ENCODE peak calls at places on chromosomes 12 and 14, in eight cellular contexts. W is CD8-positive, alpha-beta memory T cell; V is endodermal cell; M is CD4-positive, CD25-positive, alpha-beta regulatory T cell; U is A673; D is Panc1; O is upper lobe of right lung; E is hepatocyte. K is an unnamed sample. For H3K9me3, the result is how much of the 10 kb centered on the place peaks cover.

GRCh38 chr14:73239463-73240241 is 2.3 kb downstream of the PAPLN start:
- DNase-seq in W (no peak), D (no peak), U (no peak), E (peak), O (no peak), M (no peak), V (peak), K (no peak)

GRCh38 chr14:48954446-48954845 is 631.7 kb downstream of the RPS29 start:
- DNase-seq in O (no peak), E (no peak), W (no peak), V (no peak), D (no peak), U (no peak), M (no peak), K (no peak)

GRCh38 chr12:6033546-6033945 is 88.5 kb upstream of the ANO2 start:
- DNase-seq in E (no peak), O (no peak), V (no peak), W (no peak), D (no peak), U (no peak), M (no peak), K (no peak)

GRCh38 chr12:71447691-71448660 is 8.4 kb downstream of the LGR5 start:
- DNase-seq in V (no peak), E (no peak), U (no peak), O (no peak), W (no peak), D (no peak), M (no peak), K (no peak)

GRCh38 chr12:104763163-104763805 is 194.8 kb downstream of the SLC41A2 start:
- DNase-seq in U (no peak), D (no peak), W (no peak), V (no peak), O (no peak), E (no peak), M (no peak), K (no peak)

GRCh38 chr12:111313833-111314259 is 55.0 kb downstream of the PHETA1 start:
- DNase-seq in W (peak), D (peak), U (peak), E (peak), O (peak), V (peak), M (peak), K (peak)

GRCh38 chr12:102682698-102683289 is 202.4 kb upstream of the IGF1 start:
- DNase-seq in E (no peak), D (no peak), U (no peak), V (no peak), W (no peak), O (no peak), M (no peak), K (no peak)

GRCh38 chr12:19597304-19598066 is 158.2 kb downstream of the AEBP2 start:
- DNase-seq in M (no peak), V (peak), W (no peak), E (no peak), U (peak), D (no peak), O (no peak), K (no peak)

GRCh38 chr12:34400986-34401658 is 378.8 kb downstream of the ALG10 start:
- DNase-seq in E (peak), D (no peak), U (no peak), M (no peak), O (peak), V (peak), W (no peak), K (peak)

GRCh38 chr12:34398706-34399630 is 376.7 kb downstream of the ALG10 start:
- DNase-seq in W (peak), M (no peak), D (no peak), E (peak), V (peak), U (no peak), O (peak), K (no peak)

GRCh38 chr12:34399631-34400422 is 377.5 kb downstream of the ALG10 start:
- DNase-seq in E (peak), V (peak), W (no peak), U (no peak), D (no peak), O (peak), M (no peak), K (no peak)

GRCh38 chr12:34401659-34402227 is 379.4 kb downstream of the ALG10 start:
- DNase-seq in U (no peak), W (no peak), M (no peak), V (peak), D (no peak), O (peak), E (peak), K (no peak)

DNA sequence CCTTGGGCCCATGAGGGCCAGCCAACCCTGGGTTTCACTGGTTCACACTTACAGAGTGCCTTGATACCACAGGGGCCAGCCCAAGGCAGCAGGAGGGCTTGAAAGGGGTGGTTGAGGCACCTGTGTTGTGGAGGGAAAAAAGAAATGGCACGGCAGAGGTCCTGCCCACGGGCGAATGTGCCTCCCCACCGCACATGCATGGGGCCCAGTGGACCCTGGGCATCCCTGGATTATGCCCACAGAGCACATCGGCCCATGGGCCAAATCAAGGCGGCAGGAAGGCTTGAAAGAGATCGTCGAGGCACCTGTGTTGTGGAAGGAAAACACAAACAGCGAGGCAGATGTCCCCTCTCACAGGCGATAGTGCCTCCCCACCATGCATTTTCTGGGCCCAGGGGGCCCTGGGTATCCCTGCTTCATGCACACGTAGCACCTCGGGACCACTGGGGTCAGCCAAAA is 378.2 kb downstream of the ALG10 start:
- DNase-seq in O (no peak), W (no peak), E (peak), V (peak), U (no peak), D (no peak), M (no peak), K (peak)
- H3K9me3 ChIP-seq in O (under half), W (under half), E (under half), V (under half), U (under half), D (under half), M (half or more), K (under half)

DNA sequence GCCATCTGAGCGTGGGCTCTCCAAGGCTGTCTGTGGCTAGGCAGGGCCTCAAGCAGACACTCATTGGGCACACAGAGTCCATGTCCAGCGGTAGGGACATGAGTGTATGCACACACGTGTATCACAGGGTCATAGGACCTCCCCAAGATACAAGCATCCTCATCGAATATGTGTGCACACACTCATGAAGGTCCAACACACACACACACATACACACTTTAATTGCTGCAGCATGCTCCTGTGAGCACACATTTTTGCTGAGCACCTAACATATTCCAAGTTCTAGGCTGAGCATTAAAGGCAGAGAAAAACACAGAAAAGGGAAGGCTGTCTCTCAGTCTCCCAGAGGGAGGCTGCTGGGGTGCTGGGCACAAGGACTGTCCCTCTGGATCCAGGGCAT is 59.3 kb upstream of the TBX3 start:
- DNase-seq in D (no peak), V (no peak), W (no peak), M (no peak), O (no peak), U (no peak), E (no peak), K (no peak)
- H3K9me3 ChIP-seq in D (under half), V (under half), W (under half), M (under half), O (under half), U (under half), E (under half), K (under half)

GRCh38 chr12:127172857-127173256 is 1094.1 kb upstream of the TMEM132C start:
- DNase-seq in U (no peak), D (no peak), O (no peak), V (no peak), E (peak), W (no peak), M (no peak), K (no peak)

GRCh38 chr12:127174881-127175280 is 1092.1 kb upstream of the TMEM132C start:
- DNase-seq in O (no peak), E (no peak), U (no peak), D (no peak), M (no peak), W (no peak), V (no peak), K (no peak)

GRCh38 chr12:127176804-127177203 is 1090.2 kb upstream of the TMEM132C start:
- DNase-seq in U (no peak), W (no peak), O (no peak), M (no peak), E (no peak), V (no peak), D (no peak), K (no peak)

GRCh38 chr12:127178039-127178438 is 1088.9 kb upstream of the TMEM132C start:
- DNase-seq in O (no peak), U (no peak), M (no peak), W (no peak), D (no peak), E (no peak), V (no peak), K (no peak)

DNA sequence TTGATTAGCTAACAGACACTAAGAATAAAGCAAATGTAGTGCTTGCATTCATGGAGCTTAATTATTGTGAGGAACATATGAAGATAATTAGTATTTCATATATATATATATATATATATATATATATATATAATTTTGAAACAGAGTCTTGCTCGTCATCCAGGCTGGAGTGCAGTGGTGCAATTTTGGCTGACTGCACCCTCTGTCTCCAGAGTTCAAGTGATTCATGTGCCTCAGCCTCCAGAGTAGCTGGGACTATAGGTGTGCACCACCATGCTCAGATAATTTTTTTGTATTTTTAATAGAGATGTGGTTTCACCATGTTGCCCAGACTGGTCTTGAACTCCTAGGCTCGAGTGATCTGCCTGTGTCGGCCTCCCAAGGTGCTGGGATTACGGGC is 1091.6 kb upstream of the TMEM132C start:
- DNase-seq in M (no peak), O (no peak), D (no peak), W (no peak), V (no peak), E (no peak), U (no peak), K (no peak)
- H3K9me3 ChIP-seq in M (under half), O (under half), D (under half), W (under half), V (under half), E (under half), U (under half), K (under half)

DNA sequence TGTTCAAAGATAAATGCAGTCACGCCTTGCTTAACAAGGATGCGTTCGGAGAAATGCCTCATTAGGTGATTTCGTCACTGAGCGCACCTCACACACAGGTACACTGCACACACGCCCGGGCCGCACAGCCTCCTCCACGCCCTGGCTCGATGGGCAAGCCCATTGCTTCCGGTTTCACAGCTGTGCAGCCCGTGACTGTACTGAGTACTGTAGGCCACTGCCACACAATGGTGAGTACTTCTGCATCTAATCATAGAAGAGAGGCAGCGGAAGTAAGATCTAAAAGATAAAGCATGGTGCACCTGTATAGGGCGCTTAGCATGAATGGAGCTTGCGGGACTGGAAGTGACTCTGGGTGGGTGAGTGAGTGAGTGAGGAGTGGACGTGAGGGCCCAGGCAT is 4.3 kb downstream of the RIMBP2 start:
- DNase-seq in V (peak), M (peak), W (no peak), D (no peak), O (no peak), E (no peak), U (no peak), K (no peak)
- H3K9me3 ChIP-seq in V (under half), M (under half), W (under half), D (under half), O (under half), E (under half), U (under half), K (under half)

DNA sequence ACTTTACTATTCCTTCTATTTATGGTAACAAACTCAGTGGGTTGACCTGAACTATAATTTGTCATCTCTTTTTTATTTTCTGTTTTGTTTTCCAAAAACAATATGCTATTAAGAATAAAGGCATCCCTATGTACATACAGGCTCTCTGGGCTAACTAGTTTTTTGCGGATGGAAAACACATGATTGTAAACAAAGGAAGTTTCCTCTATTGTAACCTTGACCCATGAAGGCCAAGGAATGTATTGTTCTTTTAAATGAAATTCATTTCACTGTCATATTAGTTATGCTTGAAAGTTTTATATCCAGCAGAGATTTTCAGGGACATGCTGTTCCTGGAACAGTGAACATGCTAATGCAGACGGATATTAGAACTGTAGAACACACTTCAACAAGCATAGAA is 705.0 kb upstream of the SEL1L start:
- DNase-seq in D (no peak), U (no peak), W (no peak), M (no peak), V (no peak), O (no peak), E (no peak), K (no peak)
- H3K9me3 ChIP-seq in D (under half), U (under half), W (under half), M (under half), V (under half), O (under half), E (under half), K (under half)

DNA sequence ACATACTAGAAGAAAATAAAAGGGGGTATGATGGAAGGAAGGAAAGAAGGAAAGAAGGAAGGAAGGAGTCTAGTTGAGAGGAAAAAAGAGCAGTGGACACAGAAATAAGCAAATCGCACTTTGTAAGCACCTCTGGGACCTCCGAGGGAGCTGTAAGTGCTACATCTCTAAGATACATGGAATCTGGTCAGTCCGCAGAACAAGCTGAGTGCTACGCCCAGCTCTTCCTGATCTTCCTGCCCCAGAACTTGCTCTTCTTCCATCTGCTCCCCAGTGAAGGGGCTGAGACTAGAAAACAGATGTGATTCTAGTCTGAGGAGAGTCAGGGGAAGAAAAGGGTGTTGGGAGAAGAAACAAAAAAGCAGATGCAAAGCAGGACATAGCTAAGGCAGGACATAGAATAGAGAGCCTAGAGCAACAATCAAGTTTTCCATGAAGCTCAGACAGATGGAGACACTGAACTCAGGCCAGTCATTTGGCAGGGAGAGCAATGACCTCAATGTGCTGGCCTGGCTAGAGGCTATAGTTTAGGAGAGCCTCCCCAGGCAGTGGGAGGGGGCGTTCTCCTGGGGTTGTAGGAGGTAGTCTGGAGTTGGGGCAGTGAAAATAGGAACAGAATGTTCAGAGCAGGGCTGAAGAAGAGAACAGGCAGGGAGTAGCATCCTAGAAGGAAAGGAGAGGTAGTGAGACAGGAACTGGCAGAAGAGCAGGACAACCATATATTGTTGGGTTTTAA is 1.8 kb upstream of the MFAP5 start:
- DNase-seq in U (no peak), E (no peak), W (no peak), O (no peak), D (no peak), V (peak), M (no peak), K (no peak)
- H3K9me3 ChIP-seq in U (under half), E (under half), W (under half), O (under half), D (under half), V (under half), M (under half), K (under half)

DNA sequence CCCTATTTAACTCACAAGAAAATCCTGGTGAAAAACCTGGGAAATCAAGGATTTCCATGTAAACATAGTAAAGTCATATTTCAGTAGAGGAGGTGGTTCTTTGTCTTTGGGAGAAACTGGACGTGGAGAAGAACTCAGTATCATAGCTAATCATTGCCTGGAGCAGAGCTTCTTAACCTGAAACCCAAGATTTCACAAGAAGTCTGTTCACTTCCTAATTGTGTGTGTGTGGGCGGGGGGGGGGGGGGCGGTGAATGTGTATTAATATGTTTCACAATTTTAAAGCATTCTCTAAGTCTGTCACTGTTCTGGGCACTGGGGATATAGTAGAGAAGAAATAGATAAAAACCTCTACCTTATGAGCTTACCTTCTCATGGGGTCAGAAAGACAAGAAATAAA is 96.7 kb upstream of the PPP4R3A start:
- DNase-seq in W (no peak), D (no peak), E (no peak), O (no peak), U (no peak), M (no peak), V (no peak), K (no peak)
- H3K9me3 ChIP-seq in W (under half), D (under half), E (under half), O (under half), U (under half), M (under half), V (under half), K (under half)

DNA sequence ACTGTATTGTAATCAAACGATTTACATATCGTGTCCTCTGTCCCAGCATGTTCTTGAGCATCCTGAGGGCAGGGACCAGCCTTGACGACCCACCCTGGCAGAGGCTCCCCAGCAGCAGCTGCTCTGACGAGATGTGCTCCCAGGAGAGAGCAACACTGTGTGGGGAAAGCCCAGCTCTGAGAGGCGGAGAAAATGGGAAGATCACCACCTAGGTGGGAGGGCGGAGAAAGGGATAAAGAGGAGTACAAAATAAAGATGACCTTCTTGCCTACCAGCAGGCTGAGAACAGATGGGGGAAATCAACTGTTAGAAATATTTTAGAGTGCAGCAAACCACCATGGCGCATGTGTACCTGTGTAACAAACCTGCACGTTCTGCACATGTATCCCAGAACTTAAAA is 71.5 kb upstream of the CAPRIN2 start:
- DNase-seq in D (no peak), U (no peak), M (no peak), O (no peak), E (no peak), W (no peak), V (peak), K (no peak)
- H3K9me3 ChIP-seq in D (under half), U (under half), M (under half), O (under half), E (under half), W (under half), V (under half), K (under half)

GRCh38 chr14:102088012-102088792 is 1.4 kb upstream of the HSP90AA1 start:
- DNase-seq in D (no peak), M (peak), W (peak), U (no peak), O (peak), E (peak), V (peak), K (peak)

GRCh38 chr14:102089621-102090343 is 2.9 kb upstream of the HSP90AA1 start:
- DNase-seq in W (no peak), D (no peak), M (no peak), E (no peak), V (no peak), U (no peak), O (peak), K (no peak)

GRCh38 chr14:102092806-102093205 is 6.0 kb upstream of the HSP90AA1 start:
- DNase-seq in E (no peak), D (no peak), M (no peak), V (no peak), O (peak), W (no peak), U (no peak), K (no peak)

GRCh38 chr14:102087762-102088011 is 843 bp upstream of the HSP90AA1 start:
- DNase-seq in E (no peak), D (no peak), W (no peak), O (no peak), V (no peak), U (no peak), M (no peak), K (no peak)

GRCh38 chr14:102090713-102091112 is 3.9 kb upstream of the HSP90AA1 start:
- DNase-seq in M (no peak), E (no peak), U (no peak), V (no peak), O (peak), D (no peak), W (no peak), K (no peak)
- H3K9me3 ChIP-seq in M (under half), E (under half), U (under half), V (under half), O (under half), D (under half), W (under half), K (under half)

DNA sequence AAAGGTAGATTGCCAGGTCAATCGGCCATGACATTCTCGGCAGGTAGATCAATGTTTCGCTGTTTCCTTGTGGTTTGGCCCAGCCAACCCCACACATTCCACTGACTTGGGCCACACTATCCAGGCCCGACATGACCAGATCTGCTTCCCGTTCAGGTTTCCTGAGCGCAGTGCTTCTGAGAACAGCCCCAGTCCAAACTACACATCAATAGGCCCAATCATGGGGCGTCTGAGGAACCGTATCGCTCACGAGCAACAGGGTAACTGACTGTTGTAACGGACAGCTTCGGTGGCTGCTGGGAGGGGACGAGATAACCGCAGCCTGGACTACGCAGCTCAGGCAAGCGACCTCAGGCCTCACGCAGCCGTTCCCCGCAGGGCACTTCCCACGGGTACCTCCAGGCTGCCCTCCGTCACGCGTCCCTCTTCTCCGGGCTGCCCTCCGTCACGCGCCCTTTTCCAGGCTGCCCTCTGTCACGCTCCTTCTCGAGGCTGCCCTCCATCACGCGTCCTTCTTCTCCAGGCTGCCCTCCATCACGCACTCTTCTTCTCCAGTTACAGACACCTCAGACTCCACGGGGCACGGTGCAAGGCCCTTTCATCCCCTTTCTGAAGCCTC is 14.7 kb downstream of the ZNF605 start:
- DNase-seq in U (no peak), V (no peak), D (no peak), E (no peak), O (no peak), M (no peak), W (no peak), K (no peak)
- H3K9me3 ChIP-seq in U (under half), V (half or more), D (under half), E (under half), O (half or more), M (half or more), W (under half), K (under half)